ENCODE peak calls at places on chromosomes 3 and 15, in nine cellular contexts. One of them, this sample, is unnamed.

GRCh38 chr15:25795061-25795460 is 68.1 kb downstream of the ATP10A start:
- DNase-seq in left ventricle myocardium inferior: no peak
- DNase-seq in suprapubic skin: no peak
- DNase-seq in GM12864: no peak
- DNase-seq in neural progenitor cell: no peak
- DNase-seq in body of pancreas: no peak
- DNase-seq in right atrium auricular region: peak
- DNase-seq in DND-41: no peak
- DNase-seq in osteoblast: peak
- DNase-seq in this sample: no peak

GRCh38 chr3:133868166-133868565 is 27.5 kb downstream of the RAB6B start:
- DNase-seq in left ventricle myocardium inferior: no peak
- DNase-seq in suprapubic skin: no peak
- DNase-seq in GM12864: no peak
- DNase-seq in neural progenitor cell: no peak
- DNase-seq in body of pancreas: no peak
- DNase-seq in right atrium auricular region: no peak
- DNase-seq in DND-41: no peak
- DNase-seq in osteoblast: no peak
- DNase-seq in this sample: no peak

GRCh38 chr3:50474717-50475116 is 28.7 kb downstream of the CACNA2D2 start:
- DNase-seq in left ventricle myocardium inferior: no peak
- DNase-seq in suprapubic skin: no peak
- DNase-seq in GM12864: no peak
- DNase-seq in neural progenitor cell: no peak
- DNase-seq in body of pancreas: no peak
- DNase-seq in right atrium auricular region: no peak
- DNase-seq in DND-41: no peak
- DNase-seq in osteoblast: peak
- DNase-seq in this sample: no peak

GRCh38 chr3:78562318-78562717 is 1205.5 kb downstream of the ROBO1 start:
- DNase-seq in left ventricle myocardium inferior: no peak
- DNase-seq in suprapubic skin: no peak
- DNase-seq in GM12864: no peak
- DNase-seq in neural progenitor cell: no peak
- DNase-seq in body of pancreas: no peak
- DNase-seq in right atrium auricular region: no peak
- DNase-seq in DND-41: no peak
- DNase-seq in osteoblast: no peak
- DNase-seq in this sample: no peak

GRCh38 chr3:152574461-152575079 is 260.4 kb upstream of the P2RY1 start:
- DNase-seq in left ventricle myocardium inferior: peak
- DNase-seq in suprapubic skin: no peak
- DNase-seq in GM12864: no peak
- DNase-seq in neural progenitor cell: peak
- DNase-seq in body of pancreas: peak
- DNase-seq in right atrium auricular region: peak
- DNase-seq in DND-41: peak
- DNase-seq in osteoblast: peak
- DNase-seq in this sample: peak

GRCh38 chr3:56881035-56881575 is 79.4 kb upstream of the ARHGEF3 start:
- DNase-seq in left ventricle myocardium inferior: no peak
- DNase-seq in suprapubic skin: no peak
- DNase-seq in GM12864: no peak
- DNase-seq in neural progenitor cell: no peak
- DNase-seq in body of pancreas: no peak
- DNase-seq in right atrium auricular region: no peak
- DNase-seq in DND-41: no peak
- DNase-seq in osteoblast: no peak
- DNase-seq in this sample: no peak

GRCh38 chr3:4996223-4996765 is 17.1 kb downstream of the BHLHE40 start:
- DNase-seq in left ventricle myocardium inferior: no peak
- DNase-seq in suprapubic skin: no peak
- DNase-seq in GM12864: no peak
- DNase-seq in neural progenitor cell: no peak
- DNase-seq in body of pancreas: no peak
- DNase-seq in right atrium auricular region: peak
- DNase-seq in DND-41: no peak
- DNase-seq in osteoblast: no peak
- DNase-seq in this sample: no peak

GRCh38 chr3:36542186-36542585 is 161.9 kb downstream of the STAC start:
- DNase-seq in left ventricle myocardium inferior: no peak
- DNase-seq in suprapubic skin: no peak
- DNase-seq in GM12864: no peak
- DNase-seq in neural progenitor cell: no peak
- DNase-seq in body of pancreas: no peak
- DNase-seq in right atrium auricular region: no peak
- DNase-seq in DND-41: no peak
- DNase-seq in osteoblast: no peak
- DNase-seq in this sample: no peak

GRCh38 chr15:80706161-80706560 is 11.1 kb downstream of the ABHD17C start:
- DNase-seq in left ventricle myocardium inferior: no peak
- DNase-seq in suprapubic skin: no peak
- DNase-seq in GM12864: no peak
- DNase-seq in neural progenitor cell: no peak
- DNase-seq in body of pancreas: no peak
- DNase-seq in right atrium auricular region: no peak
- DNase-seq in DND-41: no peak
- DNase-seq in osteoblast: peak
- DNase-seq in this sample: no peak

GRCh38 chr15:89486726-89487050 is 9.7 kb downstream of the RHCG start:
- DNase-seq in left ventricle myocardium inferior: no peak
- DNase-seq in suprapubic skin: no peak
- DNase-seq in GM12864: peak
- DNase-seq in neural progenitor cell: peak
- DNase-seq in body of pancreas: no peak
- DNase-seq in right atrium auricular region: no peak
- DNase-seq in DND-41: no peak
- DNase-seq in osteoblast: no peak
- DNase-seq in this sample: peak

GRCh38 chr15:71443538-71443937 is 328.3 kb downstream of the THSD4 start:
- DNase-seq in left ventricle myocardium inferior: peak
- DNase-seq in suprapubic skin: no peak
- DNase-seq in GM12864: no peak
- DNase-seq in neural progenitor cell: peak
- DNase-seq in body of pancreas: peak
- DNase-seq in right atrium auricular region: peak
- DNase-seq in DND-41: peak
- DNase-seq in osteoblast: no peak
- DNase-seq in this sample: peak

GRCh38 chr15:70892912-70893560 is 410 bp downstream of the LRRC49 start:
- DNase-seq in left ventricle myocardium inferior: no peak
- DNase-seq in suprapubic skin: no peak
- DNase-seq in GM12864: no peak
- DNase-seq in neural progenitor cell: peak
- DNase-seq in body of pancreas: no peak
- DNase-seq in right atrium auricular region: no peak
- DNase-seq in DND-41: no peak
- DNase-seq in osteoblast: peak
- DNase-seq in this sample: peak

GRCh38 chr3:51530485-51530884 is 8.0 kb upstream of the RAD54L2 start:
- DNase-seq in left ventricle myocardium inferior: no peak
- DNase-seq in suprapubic skin: no peak
- DNase-seq in GM12864: no peak
- DNase-seq in neural progenitor cell: no peak
- DNase-seq in body of pancreas: no peak
- DNase-seq in right atrium auricular region: no peak
- DNase-seq in DND-41: no peak
- DNase-seq in osteoblast: no peak
- DNase-seq in this sample: no peak

GRCh38 chr3:37968232-37968631 is 22.4 kb upstream of the VILL start:
- DNase-seq in left ventricle myocardium inferior: no peak
- DNase-seq in suprapubic skin: no peak
- DNase-seq in GM12864: no peak
- DNase-seq in neural progenitor cell: no peak
- DNase-seq in body of pancreas: no peak
- DNase-seq in right atrium auricular region: no peak
- DNase-seq in DND-41: no peak
- DNase-seq in osteoblast: no peak
- DNase-seq in this sample: no peak

GRCh38 chr3:183375337-183375736 is 53.1 kb downstream of the MCF2L2 start:
- DNase-seq in left ventricle myocardium inferior: no peak
- DNase-seq in suprapubic skin: no peak
- DNase-seq in GM12864: no peak
- DNase-seq in neural progenitor cell: no peak
- DNase-seq in body of pancreas: no peak
- DNase-seq in right atrium auricular region: no peak
- DNase-seq in DND-41: no peak
- DNase-seq in osteoblast: no peak
- DNase-seq in this sample: peak
- H3K4me3 ChIP-seq in left ventricle myocardium inferior: no peak
- H3K4me3 ChIP-seq in suprapubic skin: no peak
- H3K4me3 ChIP-seq in GM12864: no peak
- H3K4me3 ChIP-seq in neural progenitor cell: no peak
- H3K4me3 ChIP-seq in body of pancreas: no peak
- H3K4me3 ChIP-seq in right atrium auricular region: no peak
- H3K4me3 ChIP-seq in DND-41: no peak
- H3K4me3 ChIP-seq in osteoblast: no peak
- H3K4me3 ChIP-seq in this sample: no peak

GRCh38 chr3:14464521-14464920 is 62.1 kb downstream of the SLC6A6 start:
- DNase-seq in left ventricle myocardium inferior: no peak
- DNase-seq in suprapubic skin: no peak
- DNase-seq in GM12864: no peak
- DNase-seq in neural progenitor cell: no peak
- DNase-seq in body of pancreas: no peak
- DNase-seq in right atrium auricular region: no peak
- DNase-seq in DND-41: no peak
- DNase-seq in osteoblast: peak
- DNase-seq in this sample: no peak

GRCh38 chr3:14465425-14465824 is 63.0 kb downstream of the SLC6A6 start:
- DNase-seq in left ventricle myocardium inferior: no peak
- DNase-seq in suprapubic skin: no peak
- DNase-seq in GM12864: no peak
- DNase-seq in neural progenitor cell: no peak
- DNase-seq in body of pancreas: no peak
- DNase-seq in right atrium auricular region: no peak
- DNase-seq in DND-41: no peak
- DNase-seq in osteoblast: peak
- DNase-seq in this sample: no peak

GRCh38 chr3:14461748-14462324 is 59.4 kb downstream of the SLC6A6 start:
- DNase-seq in left ventricle myocardium inferior: peak
- DNase-seq in suprapubic skin: no peak
- DNase-seq in GM12864: no peak
- DNase-seq in neural progenitor cell: peak
- DNase-seq in body of pancreas: peak
- DNase-seq in right atrium auricular region: no peak
- DNase-seq in DND-41: peak
- DNase-seq in osteoblast: peak
- DNase-seq in this sample: peak

GRCh38 chr3:14462738-14463137 is 60.3 kb downstream of the SLC6A6 start:
- DNase-seq in left ventricle myocardium inferior: no peak
- DNase-seq in suprapubic skin: no peak
- DNase-seq in GM12864: no peak
- DNase-seq in neural progenitor cell: no peak
- DNase-seq in body of pancreas: no peak
- DNase-seq in right atrium auricular region: no peak
- DNase-seq in DND-41: no peak
- DNase-seq in osteoblast: peak
- DNase-seq in this sample: no peak

DNA sequence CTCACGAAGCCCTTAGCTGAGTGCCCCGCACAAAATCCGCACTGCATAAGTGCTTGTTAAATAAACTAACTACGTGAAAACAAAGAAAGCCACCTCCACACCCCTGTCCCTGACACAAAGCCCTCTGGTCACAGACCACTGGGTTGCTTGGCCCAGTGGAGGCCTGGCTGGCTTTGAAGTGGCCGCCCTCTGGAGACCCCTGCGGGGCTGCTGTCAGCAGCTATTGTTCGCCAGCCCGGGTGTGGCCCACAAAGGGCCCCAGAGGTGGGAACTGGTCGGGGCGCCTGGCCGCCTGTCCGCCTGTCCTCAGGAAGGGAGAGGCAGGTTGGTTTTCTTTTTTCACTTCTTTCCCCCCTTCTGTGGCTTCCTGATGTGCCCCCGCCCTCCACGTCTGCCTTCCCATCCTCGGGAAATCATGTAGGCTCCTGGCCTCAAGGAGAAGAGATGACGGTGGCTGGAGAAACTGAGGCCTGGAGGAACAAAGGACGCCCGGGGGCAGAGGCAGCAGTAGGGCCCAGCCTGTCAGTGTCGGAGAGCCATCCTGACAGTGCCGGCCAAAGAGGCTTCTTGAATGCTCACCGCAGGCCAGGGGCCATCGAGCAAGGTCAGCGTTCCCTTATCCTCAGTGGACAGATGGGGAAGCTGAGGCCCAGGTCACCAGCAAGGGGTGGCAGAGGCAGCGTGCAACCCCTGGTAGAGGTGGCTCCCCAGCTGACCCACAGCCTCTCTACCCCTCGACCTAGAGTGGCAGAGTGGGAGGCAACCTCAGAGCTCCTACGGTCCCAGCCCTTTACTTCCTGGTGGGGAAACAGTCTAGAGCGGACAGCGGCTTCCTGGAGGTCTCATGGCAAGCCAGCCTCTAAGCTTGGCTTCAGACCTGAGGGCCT is 61.2 kb downstream of the SLC6A6 start:
- DNase-seq in left ventricle myocardium inferior: no peak
- DNase-seq in suprapubic skin: no peak
- DNase-seq in GM12864: no peak
- DNase-seq in neural progenitor cell: peak
- DNase-seq in body of pancreas: no peak
- DNase-seq in right atrium auricular region: no peak
- DNase-seq in DND-41: no peak
- DNase-seq in osteoblast: peak
- DNase-seq in this sample: no peak
- TF ChIP-seq CTCF in left ventricle myocardium inferior: no peak
- TF ChIP-seq CTCF in suprapubic skin: no peak
- TF ChIP-seq CTCF in GM12864: no peak
- TF ChIP-seq CTCF in neural progenitor cell: no peak
- TF ChIP-seq CTCF in body of pancreas: no peak
- TF ChIP-seq CTCF in right atrium auricular region: no peak
- TF ChIP-seq CTCF in DND-41: no peak
- TF ChIP-seq CTCF in osteoblast: no peak
- TF ChIP-seq CTCF in this sample: no peak

GRCh38 chr3:129602730-129603560 is 3.5 kb downstream of the PLXND1 start:
- DNase-seq in left ventricle myocardium inferior: peak
- DNase-seq in suprapubic skin: peak
- DNase-seq in GM12864: no peak
- DNase-seq in neural progenitor cell: peak
- DNase-seq in body of pancreas: peak
- DNase-seq in right atrium auricular region: peak
- DNase-seq in DND-41: peak
- DNase-seq in osteoblast: peak
- DNase-seq in this sample: no peak
- H3K4me3 ChIP-seq in left ventricle myocardium inferior: peak
- H3K4me3 ChIP-seq in suprapubic skin: peak
- H3K4me3 ChIP-seq in GM12864: no peak
- H3K4me3 ChIP-seq in neural progenitor cell: no peak
- H3K4me3 ChIP-seq in body of pancreas: no peak
- H3K4me3 ChIP-seq in right atrium auricular region: peak
- H3K4me3 ChIP-seq in DND-41: peak
- H3K4me3 ChIP-seq in osteoblast: peak
- H3K4me3 ChIP-seq in this sample: no peak

DNA sequence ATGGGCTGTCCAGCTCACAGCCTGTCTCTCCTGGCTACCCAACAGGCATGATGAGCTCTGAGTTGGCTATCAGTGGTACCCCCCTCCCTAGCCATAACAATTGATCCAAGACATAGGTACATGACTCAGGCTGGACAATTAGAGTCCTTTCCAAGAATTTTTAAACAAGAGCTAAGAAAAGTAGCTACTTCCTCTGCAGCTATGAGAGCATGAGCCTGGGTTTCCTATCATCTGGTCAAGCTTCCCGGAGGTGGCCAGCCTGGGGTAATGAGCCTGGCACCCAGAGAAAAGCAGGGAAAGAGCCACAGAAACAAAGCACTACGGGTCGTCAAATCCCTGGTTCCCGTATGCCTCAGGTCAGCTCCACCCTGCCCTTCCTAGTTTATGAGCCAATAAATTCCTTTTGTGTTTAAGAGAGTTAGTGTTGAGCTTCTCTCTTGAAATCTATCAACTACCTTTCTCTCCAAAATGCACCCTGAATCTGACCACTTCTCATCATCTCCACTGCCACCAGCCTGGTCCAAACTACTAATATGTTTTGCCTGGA is 2.3 kb upstream of the SLC51B start:
- DNase-seq in left ventricle myocardium inferior: no peak
- DNase-seq in suprapubic skin: no peak
- DNase-seq in GM12864: no peak
- DNase-seq in neural progenitor cell: no peak
- DNase-seq in body of pancreas: no peak
- DNase-seq in right atrium auricular region: no peak
- DNase-seq in DND-41: no peak
- DNase-seq in osteoblast: no peak
- DNase-seq in this sample: no peak
- TF ChIP-seq CTCF in left ventricle myocardium inferior: no peak
- TF ChIP-seq CTCF in suprapubic skin: no peak
- TF ChIP-seq CTCF in GM12864: no peak
- TF ChIP-seq CTCF in neural progenitor cell: no peak
- TF ChIP-seq CTCF in body of pancreas: no peak
- TF ChIP-seq CTCF in right atrium auricular region: no peak
- TF ChIP-seq CTCF in DND-41: no peak
- TF ChIP-seq CTCF in osteoblast: no peak
- TF ChIP-seq CTCF in this sample: no peak